ENCODE peak calls at places on chromosomes 5 and 9, in seven cellular contexts. S, D, K, Q, J, R and T are unnamed samples.

GRCh38 chr9:136588663-136589464 is 43.0 kb upstream of the NOTCH1 start:
- DNase-seq in R (no peak), J (no peak), K (peak), D (no peak), S (peak), Q (no peak), T (no peak)

GRCh38 chr9:136604823-136605525 is 57.7 kb upstream of the EGFL7 start:
- DNase-seq in J (no peak), S (no peak), R (no peak), D (no peak), Q (no peak), K (peak), T (no peak)

GRCh38 chr9:79652598-79652997 is 80.8 kb downstream of the TLE4 start:
- DNase-seq in J (no peak), Q (peak), S (no peak), R (peak), D (no peak), K (no peak), T (no peak)

GRCh38 chr5:140635291-140636257 is 2.6 kb upstream of the CD14 start:
- DNase-seq in S (no peak), D (no peak), Q (no peak), K (no peak), R (no peak), J (no peak), T (no peak)

GRCh38 chr5:144004146-144004545 is 166.3 kb downstream of the YIPF5 start:
- DNase-seq in K (no peak), Q (peak), R (no peak), D (no peak), S (no peak), J (no peak), T (no peak)

GRCh38 chr5:155839251-155840037 is 487.5 kb upstream of the SGCD start:
- DNase-seq in Q (no peak), K (peak), R (no peak), S (no peak), J (peak), D (peak), T (no peak)

GRCh38 chr9:106920701-106921283 is 57.8 kb downstream of the ZNF462 start:
- DNase-seq in R (no peak), S (no peak), D (peak), K (no peak), Q (peak), J (peak), T (no peak)

GRCh38 chr5:3186711-3187450 is 408.8 kb upstream of the IRX1 start:
- DNase-seq in J (no peak), R (no peak), D (no peak), K (no peak), S (peak), Q (no peak), T (no peak)

GRCh38 chr5:112915831-112916230 is 6.2 kb downstream of the REEP5 start:
- DNase-seq in J (no peak), D (no peak), K (no peak), S (no peak), Q (no peak), R (no peak), T (no peak)

GRCh38 chr5:179314606-179315355 is 30.5 kb downstream of the ADAMTS2 start:
- DNase-seq in Q (peak), D (no peak), J (no peak), S (no peak), K (no peak), R (no peak), T (no peak)

GRCh38 chr9:70791936-70792335 is 329.5 kb downstream of the TRPM3 start:
- DNase-seq in K (no peak), S (peak), D (no peak), J (no peak), Q (no peak), R (no peak), T (no peak)

GRCh38 chr5:15500326-15500958 is 462 bp downstream of the FBXL7 start:
- DNase-seq in Q (peak), D (peak), S (peak), K (peak), J (no peak), R (peak), T (no peak)

GRCh38 chr5:53557386-53557785 is 3.1 kb upstream of the NDUFS4 start:
- DNase-seq in K (no peak), Q (peak), D (no peak), R (no peak), J (no peak), S (no peak), T (no peak)

GRCh38 chr5:103207653-103208052 is 50.9 kb upstream of the MACIR start:
- DNase-seq in J (no peak), R (no peak), D (no peak), S (no peak), Q (peak), K (no peak), T (no peak)

GRCh38 chr9:86445636-86446035 is 91.4 kb upstream of the TUT7 start:
- DNase-seq in K (no peak), Q (no peak), J (no peak), R (no peak), D (no peak), S (no peak), T (no peak)